ENCODE peak calls at places on chromosomes 6 and 20, in nine cellular contexts. E, A, B, D, U, T, J, P and N are unnamed samples.

GRCh38 chr6:16184129-16184528 is 54.3 kb upstream of the GMPR start:
- DNase-seq in E (peak), A (peak), B (no peak), D (peak), U (peak), T (no peak), J (peak), P (peak), N (no peak)

GRCh38 chr6:79423216-79423615 is 114.0 kb downstream of the LCA5 start:
- DNase-seq in E (no peak), A (no peak), B (no peak), D (no peak), U (no peak), T (no peak), J (no peak), P (no peak), N (no peak)

GRCh38 chr20:60372822-60373221 is 414.6 kb downstream of the CDH26 start:
- DNase-seq in E (no peak), A (no peak), B (no peak), D (no peak), U (no peak), T (no peak), J (no peak), P (no peak), N (no peak)

GRCh38 chr6:159727717-159728440 is 573 bp downstream of the WTAP start:
- DNase-seq in E (peak), A (peak), B (no peak), D (no peak), U (peak), T (no peak), J (no peak), P (no peak), N (no peak)

GRCh38 chr6:18330548-18331066 is 56.5 kb upstream of the RNF144B start:
- DNase-seq in E (no peak), A (no peak), B (no peak), D (no peak), U (no peak), T (no peak), J (no peak), P (peak), N (no peak)

GRCh38 chr20:35551485-35551884 is 9.6 kb downstream of the ERGIC3 start:
- DNase-seq in E (no peak), A (no peak), B (no peak), D (no peak), U (no peak), T (no peak), J (no peak), P (no peak), N (no peak)

GRCh38 chr20:43755851-43756250 is 29.0 kb upstream of the GTSF1L start:
- DNase-seq in E (peak), A (no peak), B (no peak), D (no peak), U (no peak), T (no peak), J (no peak), P (no peak), N (no peak)

GRCh38 chr20:37390891-37391525 is 45.1 kb downstream of the SRC start:
- DNase-seq in E (no peak), A (no peak), B (no peak), D (no peak), U (no peak), T (no peak), J (no peak), P (no peak), N (no peak)

GRCh38 chr6:25132934-25133333 is 146.2 kb upstream of the CARMIL1 start:
- DNase-seq in E (no peak), A (no peak), B (no peak), D (no peak), U (no peak), T (no peak), J (no peak), P (no peak), N (no peak)

GRCh38 chr20:440148-440547 is 22.2 kb downstream of the TBC1D20 start:
- DNase-seq in E (no peak), A (no peak), B (no peak), D (no peak), U (no peak), T (no peak), J (no peak), P (no peak), N (no peak)

GRCh38 chr6:118468682-118469465 is 79.2 kb upstream of the PLN start:
- DNase-seq in E (peak), A (no peak), B (no peak), D (no peak), U (peak), T (no peak), J (no peak), P (no peak), N (peak)

GRCh38 chr6:19892250-19892649 is 55.1 kb downstream of the ID4 start:
- DNase-seq in E (no peak), A (peak), B (no peak), D (peak), U (peak), T (no peak), J (no peak), P (no peak), N (no peak)

GRCh38 chr20:48115511-48115910 is 330.2 kb upstream of the SULF2 start:
- DNase-seq in E (no peak), A (no peak), B (no peak), D (no peak), U (no peak), T (no peak), J (no peak), P (no peak), N (no peak)

GRCh38 chr20:64238851-64239387 is 16.6 kb upstream of the PCMTD2 start:
- DNase-seq in E (no peak), A (no peak), B (no peak), D (no peak), U (no peak), T (no peak), J (no peak), P (no peak), N (no peak)

GRCh38 chr6:474454-475185 is 83.1 kb downstream of the IRF4 start:
- DNase-seq in E (no peak), A (peak), B (peak), D (no peak), U (no peak), T (peak), J (no peak), P (peak), N (no peak)

GRCh38 chr20:51442602-51443001 is 99.9 kb downstream of the NFATC2 start:
- DNase-seq in E (no peak), A (no peak), B (no peak), D (no peak), U (no peak), T (no peak), J (no peak), P (no peak), N (no peak)

GRCh38 chr20:8562356-8562755 is 430.3 kb downstream of the PLCB1 start:
- DNase-seq in E (no peak), A (peak), B (no peak), D (no peak), U (no peak), T (no peak), J (no peak), P (peak), N (no peak)

GRCh38 chr6:106761160-106761559 is 131.8 kb downstream of the QRSL1 start:
- DNase-seq in E (no peak), A (no peak), B (no peak), D (no peak), U (no peak), T (no peak), J (no peak), P (no peak), N (no peak)

GRCh38 chr6:15247750-15248450 is 2.0 kb downstream of the JARID2 start:
- DNase-seq in E (peak), A (no peak), B (peak), D (peak), U (peak), T (peak), J (peak), P (peak), N (peak)

GRCh38 chr6:106108129-106108528 is 22.0 kb downstream of the PRDM1 start:
- DNase-seq in E (no peak), A (no peak), B (no peak), D (no peak), U (no peak), T (no peak), J (no peak), P (no peak), N (no peak)

GRCh38 chr6:135372758-135373157 is 124.8 kb downstream of the AHI1 start:
- DNase-seq in E (no peak), A (no peak), B (no peak), D (no peak), U (no peak), T (no peak), J (no peak), P (no peak), N (no peak)

GRCh38 chr6:170250451-170250850 is 40.4 kb downstream of the DLL1 start:
- DNase-seq in E (no peak), A (no peak), B (no peak), D (no peak), U (no peak), T (no peak), J (no peak), P (no peak), N (no peak)

GRCh38 chr6:3005077-3005476 is 5.4 kb downstream of the NQO2 start:
- DNase-seq in E (no peak), A (no peak), B (no peak), D (no peak), U (no peak), T (no peak), J (no peak), P (no peak), N (no peak)

GRCh38 chr6:34391711-34392496 is 565 bp downstream of the NUDT3 start:
- DNase-seq in E (peak), A (peak), B (peak), D (peak), U (peak), T (peak), J (peak), P (peak), N (peak)

GRCh38 chr6:13286185-13286584 is 42.2 kb downstream of the TBC1D7 start:
- DNase-seq in E (no peak), A (no peak), B (no peak), D (no peak), U (no peak), T (no peak), J (no peak), P (peak), N (no peak)

GRCh38 chr20:14775778-14776177 is 438.4 kb upstream of the FLRT3 start:
- DNase-seq in E (peak), A (peak), B (no peak), D (peak), U (peak), T (no peak), J (no peak), P (peak), N (peak)

GRCh38 chr6:91081452-91082067 is 494.7 kb upstream of the MAP3K7 start:
- DNase-seq in E (peak), A (peak), B (no peak), D (no peak), U (peak), T (no peak), J (peak), P (peak), N (peak)

GRCh38 chr6:166333172-166333995 is 9.0 kb downstream of the SFT2D1 start:
- DNase-seq in E (no peak), A (no peak), B (peak), D (no peak), U (no peak), T (peak), J (no peak), P (no peak), N (no peak)

GRCh38 chr6:11263185-11263817 is 30.8 kb upstream of the NEDD9 start:
- DNase-seq in E (peak), A (peak), B (no peak), D (peak), U (peak), T (no peak), J (peak), P (no peak), N (peak)

GRCh38 chr6:81451787-81452186 is 300.7 kb downstream of the TENT5A start:
- DNase-seq in E (peak), A (no peak), B (no peak), D (peak), U (peak), T (no peak), J (peak), P (no peak), N (no peak)

GRCh38 chr6:9659848-9660247 is 755.0 kb downstream of the TFAP2A start:
- DNase-seq in E (no peak), A (no peak), B (no peak), D (no peak), U (no peak), T (no peak), J (no peak), P (no peak), N (peak)

GRCh38 chr6:19873031-19873430 is 35.9 kb downstream of the ID4 start:
- DNase-seq in E (peak), A (no peak), B (no peak), D (no peak), U (no peak), T (no peak), J (no peak), P (no peak), N (no peak)

GRCh38 chr6:21873562-21873961 is 280.0 kb downstream of the SOX4 start:
- DNase-seq in E (peak), A (no peak), B (no peak), D (no peak), U (peak), T (no peak), J (no peak), P (no peak), N (no peak)

GRCh38 chr20:15511551-15511950 is 1061.7 kb downstream of the KIF16B start:
- DNase-seq in E (no peak), A (no peak), B (no peak), D (no peak), U (no peak), T (no peak), J (no peak), P (no peak), N (no peak)

GRCh38 chr6:107736713-107737396 is 87.3 kb downstream of the SCML4 start:
- DNase-seq in E (no peak), A (no peak), B (no peak), D (no peak), U (no peak), T (peak), J (no peak), P (no peak), N (no peak)

GRCh38 chr20:40438161-40438835 is 250.7 kb downstream of the MAFB start:
- DNase-seq in E (peak), A (no peak), B (no peak), D (no peak), U (no peak), T (no peak), J (no peak), P (no peak), N (no peak)

GRCh38 chr6:69007781-69008180 is 372.7 kb downstream of the ADGRB3 start:
- DNase-seq in E (no peak), A (no peak), B (no peak), D (no peak), U (no peak), T (no peak), J (no peak), P (no peak), N (no peak)